ENCODE peak calls at places on chromosomes 4 and X, in nine cellular contexts. One of them, this sample, is unnamed.

GRCh38 chrX:85992811-85993229 is 54.5 kb downstream of the CHM start:
- DNase-seq in NCI-H460: no peak
- DNase-seq in NCI-H2029 treated with DMSO at 0.1 percent for 48 hours: peak; percentile 48
- DNase-seq in activated CD4-positive, alpha-beta T cell treated with anti-CD3 and anti-CD28 coated beads for 24 hours: no peak
- DNase-seq in prostate gland: no peak
- DNase-seq in NCI-H345: no peak
- DNase-seq in naive thymus-derived CD8-positive, alpha-beta T cell: no peak
- DNase-seq in left ventricle myocardium superior: no peak
- DNase-seq in NCI-H748 treated with DMSO at 0.1 percent for 48 hours: peak; percentile 57
- DNase-seq in this sample: peak; percentile 48

GRCh38 chr4:111501946-111502345 is 643.3 kb upstream of the FAM241A start:
- DNase-seq in NCI-H460: no peak
- DNase-seq in NCI-H2029 treated with DMSO at 0.1 percent for 48 hours: no peak
- DNase-seq in activated CD4-positive, alpha-beta T cell treated with anti-CD3 and anti-CD28 coated beads for 24 hours: no peak
- DNase-seq in prostate gland: no peak
- DNase-seq in NCI-H345: no peak
- DNase-seq in naive thymus-derived CD8-positive, alpha-beta T cell: no peak
- DNase-seq in left ventricle myocardium superior: no peak
- DNase-seq in NCI-H748 treated with DMSO at 0.1 percent for 48 hours: no peak
- DNase-seq in this sample: no peak

GRCh38 chr4:127732623-127733199 is 2.5 kb downstream of the SLC25A31 start:
- DNase-seq in NCI-H460: peak; percentile 41
- DNase-seq in NCI-H2029 treated with DMSO at 0.1 percent for 48 hours: peak; percentile 27
- DNase-seq in activated CD4-positive, alpha-beta T cell treated with anti-CD3 and anti-CD28 coated beads for 24 hours: no peak
- DNase-seq in prostate gland: no peak
- DNase-seq in NCI-H345: peak; percentile 28
- DNase-seq in naive thymus-derived CD8-positive, alpha-beta T cell: no peak
- DNase-seq in left ventricle myocardium superior: no peak
- DNase-seq in NCI-H748 treated with DMSO at 0.1 percent for 48 hours: no peak
- DNase-seq in this sample: peak; percentile 81

GRCh38 chr4:35562831-35563230 is 681.5 kb downstream of the ARAP2 start:
- DNase-seq in NCI-H460: no peak
- DNase-seq in NCI-H2029 treated with DMSO at 0.1 percent for 48 hours: no peak
- DNase-seq in activated CD4-positive, alpha-beta T cell treated with anti-CD3 and anti-CD28 coated beads for 24 hours: no peak
- DNase-seq in prostate gland: no peak
- DNase-seq in NCI-H345: no peak
- DNase-seq in naive thymus-derived CD8-positive, alpha-beta T cell: no peak
- DNase-seq in left ventricle myocardium superior: no peak
- DNase-seq in NCI-H748 treated with DMSO at 0.1 percent for 48 hours: no peak
- DNase-seq in this sample: no peak

GRCh38 chr4:99655315-99656081 is 2.1 kb downstream of the C4orf54 start:
- DNase-seq in NCI-H460: peak; percentile 20
- DNase-seq in NCI-H2029 treated with DMSO at 0.1 percent for 48 hours: peak; percentile 69
- DNase-seq in activated CD4-positive, alpha-beta T cell treated with anti-CD3 and anti-CD28 coated beads for 24 hours: no peak
- DNase-seq in prostate gland: no peak
- DNase-seq in NCI-H345: peak; percentile 81
- DNase-seq in naive thymus-derived CD8-positive, alpha-beta T cell: no peak
- DNase-seq in left ventricle myocardium superior: peak; percentile 63
- DNase-seq in NCI-H748 treated with DMSO at 0.1 percent for 48 hours: no peak
- DNase-seq in this sample: no peak

GRCh38 chr4:40877081-40877480 is 127.3 kb downstream of the NSUN7 start:
- DNase-seq in NCI-H460: no peak
- DNase-seq in NCI-H2029 treated with DMSO at 0.1 percent for 48 hours: no peak
- DNase-seq in activated CD4-positive, alpha-beta T cell treated with anti-CD3 and anti-CD28 coated beads for 24 hours: no peak
- DNase-seq in prostate gland: no peak
- DNase-seq in NCI-H345: no peak
- DNase-seq in naive thymus-derived CD8-positive, alpha-beta T cell: no peak
- DNase-seq in left ventricle myocardium superior: no peak
- DNase-seq in NCI-H748 treated with DMSO at 0.1 percent for 48 hours: no peak
- DNase-seq in this sample: no peak

GRCh38 chr4:41839945-41840854 is 91.7 kb upstream of the PHOX2B start:
- DNase-seq in NCI-H460: no peak
- DNase-seq in NCI-H2029 treated with DMSO at 0.1 percent for 48 hours: no peak
- DNase-seq in activated CD4-positive, alpha-beta T cell treated with anti-CD3 and anti-CD28 coated beads for 24 hours: no peak
- DNase-seq in prostate gland: no peak
- DNase-seq in NCI-H345: no peak
- DNase-seq in naive thymus-derived CD8-positive, alpha-beta T cell: no peak
- DNase-seq in left ventricle myocardium superior: no peak
- DNase-seq in NCI-H748 treated with DMSO at 0.1 percent for 48 hours: no peak
- DNase-seq in this sample: peak; percentile 14

GRCh38 chr4:40289366-40290188 is 45.6 kb upstream of the CHRNA9 start:
- DNase-seq in NCI-H460: no peak
- DNase-seq in NCI-H2029 treated with DMSO at 0.1 percent for 48 hours: no peak
- DNase-seq in activated CD4-positive, alpha-beta T cell treated with anti-CD3 and anti-CD28 coated beads for 24 hours: no peak
- DNase-seq in prostate gland: no peak
- DNase-seq in NCI-H345: no peak
- DNase-seq in naive thymus-derived CD8-positive, alpha-beta T cell: peak; percentile 24
- DNase-seq in left ventricle myocardium superior: no peak
- DNase-seq in NCI-H748 treated with DMSO at 0.1 percent for 48 hours: no peak
- DNase-seq in this sample: no peak

GRCh38 chrX:107773206-107773605 is 2.4 kb downstream of the TSC22D3 start:
- DNase-seq in NCI-H460: no peak
- DNase-seq in NCI-H2029 treated with DMSO at 0.1 percent for 48 hours: no peak
- DNase-seq in activated CD4-positive, alpha-beta T cell treated with anti-CD3 and anti-CD28 coated beads for 24 hours: no peak
- DNase-seq in prostate gland: no peak
- DNase-seq in NCI-H345: no peak
- DNase-seq in naive thymus-derived CD8-positive, alpha-beta T cell: no peak
- DNase-seq in left ventricle myocardium superior: no peak
- DNase-seq in NCI-H748 treated with DMSO at 0.1 percent for 48 hours: no peak
- DNase-seq in this sample: no peak

GRCh38 chr4:136106753-136107152 is 1425.5 kb downstream of the PCDH18 start:
- DNase-seq in NCI-H460: no peak
- DNase-seq in NCI-H2029 treated with DMSO at 0.1 percent for 48 hours: no peak
- DNase-seq in activated CD4-positive, alpha-beta T cell treated with anti-CD3 and anti-CD28 coated beads for 24 hours: no peak
- DNase-seq in prostate gland: no peak
- DNase-seq in NCI-H345: no peak
- DNase-seq in naive thymus-derived CD8-positive, alpha-beta T cell: no peak
- DNase-seq in left ventricle myocardium superior: no peak
- DNase-seq in NCI-H748 treated with DMSO at 0.1 percent for 48 hours: no peak
- DNase-seq in this sample: no peak

GRCh38 chrX:35251229-35251628 is 308.6 kb downstream of the FAM47B start:
- DNase-seq in NCI-H460: no peak
- DNase-seq in NCI-H2029 treated with DMSO at 0.1 percent for 48 hours: no peak
- DNase-seq in activated CD4-positive, alpha-beta T cell treated with anti-CD3 and anti-CD28 coated beads for 24 hours: no peak
- DNase-seq in prostate gland: no peak
- DNase-seq in NCI-H345: no peak
- DNase-seq in naive thymus-derived CD8-positive, alpha-beta T cell: no peak
- DNase-seq in left ventricle myocardium superior: no peak
- DNase-seq in NCI-H748 treated with DMSO at 0.1 percent for 48 hours: no peak
- DNase-seq in this sample: no peak

This sample was measured in HT-29.